ENCODE peak calls at places on chromosomes 4 and X, in ten cellular contexts. I is fibroblast of lung, V is AG04449, E is uterus, L is astrocyte, D is mesenchymal stem cell, U is H7, W is IMR-90, Y is upper lobe of left lung, C is pancreas. O is an unnamed sample.

GRCh38 chr4:187178084-187178483 is 454.4 kb upstream of the FAT1 start:
- DNase-seq in Y (no peak), C (no peak), V (no peak), U (no peak), W (no peak), D (no peak), E (no peak), I (no peak), L (no peak), O (no peak)

GRCh38 chr4:143667461-143667860 is 33.0 kb downstream of the FREM3 start:
- DNase-seq in I (peak), U (peak), V (no peak), L (peak), Y (no peak), C (peak), D (no peak), W (peak), E (peak), O (peak)

GRCh38 chrX:19627081-19627480 is 111.8 kb upstream of the MAP3K15 start:
- DNase-seq in U (no peak), L (no peak), C (peak), V (no peak), D (no peak), Y (no peak), W (no peak), E (peak), I (no peak), O (peak)

GRCh38 chrX:33741807-33742206 is 390.3 kb downstream of the FAM47A start:
- DNase-seq in L (no peak), D (no peak), E (no peak), Y (no peak), U (no peak), C (no peak), I (no peak), V (no peak), W (no peak), O (no peak)

GRCh38 chrX:153573999-153574398 is 24.9 kb downstream of the CCNQ start:
- DNase-seq in Y (no peak), I (no peak), C (no peak), W (no peak), V (no peak), D (no peak), L (no peak), E (no peak), U (peak), O (no peak)

GRCh38 chr4:48557478-48557877 is 67.4 kb downstream of the ZAR1 start:
- DNase-seq in I (no peak), E (no peak), Y (no peak), D (no peak), U (peak), C (no peak), W (no peak), L (no peak), V (no peak), O (no peak)

GRCh38 chrX:145848857-145849256 is 31.2 kb downstream of the SLITRK2 start:
- DNase-seq in W (no peak), D (no peak), E (no peak), U (no peak), C (no peak), Y (no peak), I (no peak), V (no peak), L (no peak), O (no peak)

GRCh38 chrX:7889680-7890079 is 37.5 kb downstream of the PNPLA4 start:
- DNase-seq in E (no peak), Y (no peak), L (no peak), W (peak), U (no peak), C (no peak), D (peak), V (no peak), I (peak), O (peak)

GRCh38 chrX:111095974-111096870 is at the start of gene PAK3:
- DNase-seq in I (peak), L (peak), Y (peak), U (peak), W (peak), E (peak), D (peak), V (no peak), C (peak), O (peak)

GRCh38 chrX:41293269-41293668 is 40.7 kb upstream of the DDX3X start:
- DNase-seq in D (no peak), E (no peak), U (peak), Y (no peak), W (no peak), I (no peak), L (no peak), V (no peak), C (no peak), O (no peak)

GRCh38 chrX:124212622-124213021 is 119.8 kb upstream of the TEX13D start:
- DNase-seq in L (peak), D (no peak), W (no peak), V (no peak), Y (no peak), U (no peak), E (no peak), I (no peak), C (no peak), O (peak)

GRCh38 chrX:41563881-41564280 is 116.7 kb downstream of the NYX start:
- DNase-seq in I (peak), W (peak), V (no peak), L (peak), E (no peak), C (no peak), Y (no peak), D (peak), U (no peak), O (no peak)

GRCh38 chrX:37871626-37872302 is 24.4 kb upstream of the DYNLT3 start:
- DNase-seq in I (peak), U (no peak), C (no peak), D (peak), L (peak), V (peak), E (no peak), Y (no peak), W (peak), O (peak)

GRCh38 chr4:70793626-70794025 is 46.1 kb downstream of the GRSF1 start:
- DNase-seq in Y (no peak), U (no peak), W (no peak), C (no peak), I (no peak), D (no peak), E (no peak), V (no peak), L (no peak), O (no peak)

GRCh38 chr4:75699299-75699698 is 25.1 kb upstream of the USO1 start:
- DNase-seq in V (no peak), E (no peak), W (no peak), U (no peak), I (no peak), C (no peak), D (no peak), L (no peak), Y (no peak), O (no peak)

GRCh38 chr4:55398966-55399365 is 3.2 kb downstream of the TMEM165 start:
- DNase-seq in L (peak), E (no peak), Y (no peak), I (no peak), W (peak), U (no peak), C (no peak), D (peak), V (no peak), O (no peak)

GRCh38 chr4:55398461-55398860 is 2.7 kb downstream of the TMEM165 start:
- DNase-seq in L (peak), U (no peak), D (peak), W (peak), E (no peak), I (peak), C (no peak), V (no peak), Y (no peak), O (peak)

GRCh38 chr4:55397024-55397520 is 1.3 kb downstream of the TMEM165 start:
- DNase-seq in U (no peak), W (no peak), V (no peak), E (peak), Y (peak), L (peak), D (peak), I (no peak), C (no peak), O (no peak)

GRCh38 chr4:55397521-55398321 is 2.0 kb downstream of the TMEM165 start:
- DNase-seq in E (no peak), C (no peak), L (peak), I (peak), U (no peak), W (peak), V (peak), Y (no peak), D (peak), O (peak)

GRCh38 chr4:55399581-55399980 is 3.8 kb downstream of the TMEM165 start:
- DNase-seq in I (no peak), Y (no peak), C (no peak), V (no peak), U (no peak), E (no peak), W (no peak), D (no peak), L (no peak), O (no peak)
- H3K4me3 ChIP-seq in I (peak), Y (peak), C (no peak), V (peak), U (no peak), E (no peak), W (no peak), D (no peak), L (peak), O (no peak)

DNA sequence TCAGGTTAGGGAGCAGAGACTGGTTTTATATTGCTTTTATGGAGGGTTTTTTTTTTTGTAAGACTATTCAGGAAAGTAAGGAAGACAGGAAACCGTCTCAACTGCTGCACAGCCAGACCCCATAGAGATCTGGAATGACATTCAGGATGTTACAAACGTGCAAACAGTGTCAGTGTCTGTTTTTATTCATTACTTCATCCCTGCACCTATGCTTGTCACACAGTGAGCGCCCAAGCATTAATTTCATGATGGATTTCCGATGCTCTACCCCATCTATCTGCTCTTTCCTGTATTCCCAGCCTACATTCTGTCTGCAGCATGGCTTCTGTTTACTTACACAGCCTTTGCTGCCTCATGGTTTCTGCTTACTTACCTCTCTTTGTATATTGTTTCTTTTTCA is 53.2 kb downstream of the SEPTIN11 start:
- DNase-seq in U (no peak), W (no peak), C (no peak), Y (no peak), D (peak), L (no peak), V (no peak), E (no peak), I (no peak), O (no peak)
- H3K4me3 ChIP-seq in U (no peak), W (no peak), C (no peak), Y (no peak), D (no peak), L (no peak), V (no peak), E (no peak), I (no peak), O (no peak)

DNA sequence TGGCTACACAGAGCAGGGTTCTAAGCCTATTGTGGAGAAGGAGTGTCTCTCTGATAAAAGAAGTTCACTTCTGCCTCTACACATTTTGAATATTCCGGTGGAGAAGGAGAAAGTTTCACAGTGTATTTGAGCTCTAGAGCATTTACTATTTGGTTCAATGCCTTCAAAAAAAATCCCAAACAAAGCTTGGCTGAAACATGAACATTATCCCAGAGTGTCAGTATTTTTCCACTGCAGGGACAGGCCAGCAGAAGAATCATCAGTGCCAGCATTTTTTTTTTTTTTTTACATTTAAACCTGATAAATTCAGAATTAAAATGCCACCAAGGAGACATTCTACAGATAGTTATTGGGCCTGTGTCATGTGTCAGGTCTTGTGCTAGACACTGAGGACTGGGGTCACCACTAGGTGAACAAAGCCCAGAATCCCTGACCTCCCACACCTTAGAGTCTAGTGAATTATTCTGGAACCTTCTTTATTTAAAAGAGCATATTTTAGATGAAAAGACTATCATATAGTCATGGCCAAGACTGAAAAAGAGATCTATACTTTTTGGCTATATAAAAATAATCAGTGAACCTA is 48.0 kb upstream of the NAP1L5 start:
- DNase-seq in V (no peak), E (no peak), W (no peak), U (no peak), D (no peak), C (no peak), L (no peak), I (no peak), Y (no peak), O (no peak)
- H3K4me3 ChIP-seq in V (no peak), E (no peak), W (no peak), U (no peak), D (no peak), C (no peak), L (no peak), I (no peak), Y (no peak), O (no peak)

GRCh38 chr4:52548818-52549570 is 110.1 kb downstream of the USP46 start:
- DNase-seq in C (no peak), V (no peak), I (no peak), Y (no peak), U (no peak), D (no peak), E (no peak), W (no peak), L (no peak), O (no peak)

GRCh38 chr4:52552778-52553177 is 106.3 kb downstream of the USP46 start:
- DNase-seq in Y (no peak), U (no peak), L (no peak), V (no peak), I (no peak), W (no peak), D (no peak), E (no peak), C (no peak), O (no peak)

GRCh38 chr4:52546449-52546848 is 112.7 kb downstream of the USP46 start:
- DNase-seq in D (no peak), U (no peak), Y (no peak), I (no peak), W (no peak), E (no peak), L (no peak), V (no peak), C (no peak), O (no peak)

GRCh38 chr4:52551487-52551886 is 107.6 kb downstream of the USP46 start:
- DNase-seq in D (no peak), U (no peak), I (no peak), L (no peak), C (no peak), Y (no peak), W (no peak), V (no peak), E (no peak), O (no peak)

GRCh38 chr4:52550186-52550585 is 108.9 kb downstream of the USP46 start:
- DNase-seq in U (no peak), Y (no peak), I (no peak), W (no peak), V (no peak), C (no peak), E (no peak), D (no peak), L (no peak), O (no peak)
- H3K4me3 ChIP-seq in U (no peak), Y (no peak), I (no peak), W (no peak), V (no peak), C (no peak), E (no peak), D (no peak), L (no peak), O (no peak)

GRCh38 chr4:105924341-105924740 is 29.1 kb downstream of the NPNT start:
- DNase-seq in V (no peak), Y (no peak), I (no peak), C (no peak), E (no peak), U (no peak), D (peak), W (no peak), L (no peak), O (no peak)
- H3K4me3 ChIP-seq in V (no peak), Y (no peak), I (no peak), C (no peak), E (no peak), U (no peak), D (no peak), W (no peak), L (no peak), O (no peak)